ENCODE peak calls at places on chromosomes 3 and 15, in four cellular contexts. One of them, this sample, is unnamed.

GRCh38 chr3:76551739-76552138 is 488.2 kb upstream of the ROBO2 start:
- DNase-seq in mesendoderm: no peak
- DNase-seq in H9: no peak
- DNase-seq in H1: no peak
- DNase-seq in this sample: no peak

GRCh38 chr3:4478226-4478625 is 11.2 kb upstream of the SUMF1 start:
- DNase-seq in mesendoderm: no peak
- DNase-seq in H9: no peak
- DNase-seq in H1: no peak
- DNase-seq in this sample: no peak

GRCh38 chr3:69444980-69445379 is 59.1 kb upstream of the FRMD4B start:
- DNase-seq in mesendoderm: no peak
- DNase-seq in H9: no peak
- DNase-seq in H1: no peak
- DNase-seq in this sample: peak

GRCh38 chr3:172647823-172648222 is 63.0 kb downstream of the NCEH1 start:
- DNase-seq in mesendoderm: no peak
- DNase-seq in H9: no peak
- DNase-seq in H1: no peak
- DNase-seq in this sample: no peak

GRCh38 chr3:168096210-168096795 is 579 bp upstream of the GOLIM4 start:
- DNase-seq in mesendoderm: peak
- DNase-seq in H9: peak
- DNase-seq in H1: no peak
- DNase-seq in this sample: peak

GRCh38 chr3:158683216-158683975 is 10.9 kb upstream of the LXN start:
- DNase-seq in mesendoderm: no peak
- DNase-seq in H9: no peak
- DNase-seq in H1: no peak
- DNase-seq in this sample: peak

GRCh38 chr3:159238646-159239045 is 436.8 kb downstream of the MFSD1 start:
- DNase-seq in mesendoderm: no peak
- DNase-seq in H9: no peak
- DNase-seq in H1: no peak
- DNase-seq in this sample: no peak

GRCh38 chr3:153889905-153890334 is 231.3 kb upstream of the ARHGEF26 start:
- DNase-seq in mesendoderm: no peak
- DNase-seq in H9: no peak
- DNase-seq in H1: no peak
- DNase-seq in this sample: no peak

GRCh38 chr15:75809986-75810750 is 33.1 kb upstream of the UBE2Q2 start:
- DNase-seq in mesendoderm: peak
- DNase-seq in H9: peak
- DNase-seq in H1: peak
- DNase-seq in this sample: no peak

GRCh38 chr15:76235186-76235826 is 76.0 kb downstream of the ETFA start:
- DNase-seq in mesendoderm: peak
- DNase-seq in H9: no peak
- DNase-seq in H1: no peak
- DNase-seq in this sample: peak

GRCh38 chr15:69548771-69549170 is 96.2 kb downstream of the RPLP1 start:
- DNase-seq in mesendoderm: no peak
- DNase-seq in H9: no peak
- DNase-seq in H1: no peak
- DNase-seq in this sample: no peak

GRCh38 chr3:147493666-147494065 is 84.5 kb downstream of the ZIC1 start:
- DNase-seq in mesendoderm: no peak
- DNase-seq in H9: no peak
- DNase-seq in H1: no peak
- DNase-seq in this sample: no peak

GRCh38 chr15:70259030-70259424 is 161.3 kb upstream of the TLE3 start:
- DNase-seq in mesendoderm: peak
- DNase-seq in H9: no peak
- DNase-seq in H1: no peak
- DNase-seq in this sample: peak

GRCh38 chr3:38004415-38005075 is 14.0 kb downstream of the VILL start:
- DNase-seq in mesendoderm: peak
- DNase-seq in H9: peak
- DNase-seq in H1: peak
- DNase-seq in this sample: peak

GRCh38 chr3:173221010-173221409 is 80.0 kb upstream of the SPATA16 start:
- DNase-seq in mesendoderm: peak
- DNase-seq in H9: no peak
- DNase-seq in H1: no peak
- DNase-seq in this sample: no peak

GRCh38 chr15:66226736-66227135 is 26.8 kb downstream of the MEGF11 start:
- DNase-seq in mesendoderm: no peak
- DNase-seq in H9: no peak
- DNase-seq in H1: no peak
- DNase-seq in this sample: no peak

GRCh38 chr15:34795267-34796081 is at the start of gene ACTC1:
- DNase-seq in mesendoderm: peak
- DNase-seq in H9: peak
- DNase-seq in H1: peak
- DNase-seq in this sample: peak

GRCh38 chr3:29324180-29324651 is 43.3 kb downstream of the RBMS3 start:
- DNase-seq in mesendoderm: no peak
- DNase-seq in H9: no peak
- DNase-seq in H1: no peak
- DNase-seq in this sample: peak

GRCh38 chr3:46200211-46200610 is 7.9 kb downstream of the CCR1 start:
- DNase-seq in mesendoderm: no peak
- DNase-seq in H9: no peak
- DNase-seq in H1: no peak
- DNase-seq in this sample: no peak

GRCh38 chr15:67198157-67198754 is 56.2 kb downstream of the AAGAB start:
- DNase-seq in mesendoderm: no peak
- DNase-seq in H9: no peak
- DNase-seq in H1: no peak
- DNase-seq in this sample: no peak

GRCh38 chr3:72698154-72698917 is 149.9 kb downstream of the SHQ1 start:
- DNase-seq in mesendoderm: peak
- DNase-seq in H9: peak
- DNase-seq in H1: no peak
- DNase-seq in this sample: no peak

GRCh38 chr15:99683000-99683670 is 50.1 kb downstream of the LYSMD4 start:
- DNase-seq in mesendoderm: no peak
- DNase-seq in H9: no peak
- DNase-seq in H1: no peak
- DNase-seq in this sample: peak

GRCh38 chr15:78419331-78419730 is 18.7 kb upstream of the IREB2 start:
- DNase-seq in mesendoderm: no peak
- DNase-seq in H9: no peak
- DNase-seq in H1: no peak
- DNase-seq in this sample: no peak
- H3K56ac ChIP-seq in mesendoderm: no peak
- H3K56ac ChIP-seq in H9: no peak
- H3K56ac ChIP-seq in H1: no peak
- H3K56ac ChIP-seq in this sample: no peak

GRCh38 chr15:91140561-91140960 is 40.5 kb downstream of the SV2B start:
- DNase-seq in mesendoderm: peak
- DNase-seq in H9: no peak
- DNase-seq in H1: no peak
- DNase-seq in this sample: no peak

GRCh38 chr15:91135201-91136130 is 35.4 kb downstream of the SV2B start:
- DNase-seq in mesendoderm: no peak
- DNase-seq in H9: no peak
- DNase-seq in H1: no peak
- DNase-seq in this sample: no peak

GRCh38 chr15:91133511-91133910 is 33.5 kb downstream of the SV2B start:
- DNase-seq in mesendoderm: peak
- DNase-seq in H9: peak
- DNase-seq in H1: no peak
- DNase-seq in this sample: no peak

GRCh38 chr15:91132079-91132478 is 32.0 kb downstream of the SV2B start:
- DNase-seq in mesendoderm: no peak
- DNase-seq in H9: no peak
- DNase-seq in H1: no peak
- DNase-seq in this sample: no peak

DNA sequence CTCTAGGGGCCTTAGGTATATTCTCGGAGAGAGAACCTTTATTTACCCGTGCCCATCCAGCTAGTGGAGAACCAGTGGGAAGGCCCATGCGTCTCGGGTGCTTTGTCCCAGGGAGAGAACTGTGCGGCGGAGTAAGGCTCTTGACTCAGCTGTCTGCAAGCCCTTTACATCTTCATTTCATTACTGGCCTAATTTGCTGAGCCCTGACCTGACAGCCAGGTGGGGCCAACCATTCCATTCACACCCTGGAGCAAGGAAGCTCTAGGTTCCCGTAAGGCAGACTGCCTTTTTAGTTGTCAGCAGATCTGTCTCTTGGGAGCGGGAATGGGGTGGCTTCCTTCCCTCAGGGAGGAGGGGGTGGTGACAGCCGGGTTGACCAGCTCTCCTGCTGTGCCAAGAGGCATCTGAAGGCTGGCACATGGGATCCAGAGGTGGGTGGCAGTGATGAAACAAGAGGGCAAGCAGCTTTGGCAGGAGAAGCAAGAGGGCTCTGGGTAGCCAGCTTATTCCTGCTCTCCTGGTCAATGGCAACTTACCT is 36.4 kb downstream of the SV2B start:
- DNase-seq in mesendoderm: no peak
- DNase-seq in H9: no peak
- DNase-seq in H1: no peak
- DNase-seq in this sample: no peak
- H3K4me2 ChIP-seq in mesendoderm: no peak
- H3K4me2 ChIP-seq in H9: no peak
- H3K4me2 ChIP-seq in H1: no peak
- H3K4me2 ChIP-seq in this sample: no peak

GRCh38 chr3:178680489-178680888 is 144.3 kb downstream of the KCNMB2 start:
- DNase-seq in mesendoderm: no peak
- DNase-seq in H9: no peak
- DNase-seq in H1: no peak
- DNase-seq in this sample: no peak

GRCh38 chr3:178676942-178677606 is 140.8 kb downstream of the KCNMB2 start:
- DNase-seq in mesendoderm: no peak
- DNase-seq in H9: no peak
- DNase-seq in H1: no peak
- DNase-seq in this sample: no peak

GRCh38 chr3:178676077-178676476 is 139.8 kb downstream of the KCNMB2 start:
- DNase-seq in mesendoderm: no peak
- DNase-seq in H9: no peak
- DNase-seq in H1: no peak
- DNase-seq in this sample: no peak

GRCh38 chr3:178680037-178680436 is 143.8 kb downstream of the KCNMB2 start:
- DNase-seq in mesendoderm: no peak
- DNase-seq in H9: no peak
- DNase-seq in H1: no peak
- DNase-seq in this sample: no peak

DNA sequence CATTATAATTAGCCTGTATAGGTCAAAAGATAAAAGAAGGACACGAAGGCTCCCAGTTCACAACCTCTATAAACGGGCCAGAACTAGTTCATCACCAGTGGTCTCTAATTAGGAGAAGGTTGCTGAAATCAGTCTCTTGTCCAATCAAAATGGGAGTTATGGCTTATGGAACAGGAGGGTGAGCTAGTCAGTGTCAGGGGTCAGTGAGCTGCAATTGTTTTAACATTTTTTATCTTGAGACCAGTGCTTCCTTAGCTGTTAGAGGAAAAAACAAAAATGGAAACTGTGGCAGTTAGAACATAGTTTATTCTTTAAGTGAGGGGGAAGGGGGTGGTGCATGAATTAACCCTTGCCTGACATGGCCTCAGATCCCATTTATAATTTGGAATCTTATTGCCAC is 141.7 kb downstream of the KCNMB2 start:
- DNase-seq in mesendoderm: no peak
- DNase-seq in H9: no peak
- DNase-seq in H1: no peak
- DNase-seq in this sample: no peak
- H3K56ac ChIP-seq in mesendoderm: no peak
- H3K56ac ChIP-seq in H9: no peak
- H3K56ac ChIP-seq in H1: no peak
- H3K56ac ChIP-seq in this sample: no peak

DNA sequence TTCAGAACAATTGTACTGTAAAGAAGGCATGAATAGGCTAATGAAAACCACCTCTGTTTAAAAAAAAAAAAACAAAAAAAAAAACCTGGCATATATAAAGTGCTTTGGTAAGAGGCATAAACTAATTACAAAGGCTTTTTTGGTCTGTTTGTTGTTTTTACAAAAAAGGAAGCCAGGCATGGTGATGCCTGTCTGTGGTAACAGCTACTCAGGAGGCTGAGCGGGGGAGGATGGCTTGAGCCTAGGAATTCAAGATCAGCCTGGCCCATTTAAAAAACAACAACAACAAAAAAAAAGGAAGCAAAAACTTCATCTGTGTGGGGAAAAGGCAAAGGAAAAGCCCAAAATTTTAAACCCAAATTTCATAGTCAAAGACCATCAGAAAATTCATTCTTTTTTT is 47.0 kb downstream of the OSBPL10 start:
- DNase-seq in mesendoderm: peak
- DNase-seq in H9: no peak
- DNase-seq in H1: no peak
- DNase-seq in this sample: no peak
- H3K4me2 ChIP-seq in mesendoderm: no peak
- H3K4me2 ChIP-seq in H9: no peak
- H3K4me2 ChIP-seq in H1: no peak
- H3K4me2 ChIP-seq in this sample: no peak

GRCh38 chr3:157406376-157406775 is 30.3 kb upstream of the PTX3 start:
- DNase-seq in mesendoderm: no peak
- DNase-seq in H9: no peak
- DNase-seq in H1: no peak
- DNase-seq in this sample: no peak

GRCh38 chr3:157408499-157409149 is 28.0 kb upstream of the PTX3 start:
- DNase-seq in mesendoderm: no peak
- DNase-seq in H9: no peak
- DNase-seq in H1: no peak
- DNase-seq in this sample: no peak

GRCh38 chr3:157407769-157408168 is 28.9 kb upstream of the PTX3 start:
- DNase-seq in mesendoderm: no peak
- DNase-seq in H9: no peak
- DNase-seq in H1: no peak
- DNase-seq in this sample: peak

GRCh38 chr3:157412323-157412845 is 24.3 kb upstream of the PTX3 start:
- DNase-seq in mesendoderm: no peak
- DNase-seq in H9: no peak
- DNase-seq in H1: no peak
- DNase-seq in this sample: no peak

GRCh38 chr3:157410945-157411344 is 25.7 kb upstream of the PTX3 start:
- DNase-seq in mesendoderm: peak
- DNase-seq in H9: no peak
- DNase-seq in H1: no peak
- DNase-seq in this sample: no peak
- H3K56ac ChIP-seq in mesendoderm: no peak
- H3K56ac ChIP-seq in H9: no peak
- H3K56ac ChIP-seq in H1: no peak
- H3K56ac ChIP-seq in this sample: no peak

DNA sequence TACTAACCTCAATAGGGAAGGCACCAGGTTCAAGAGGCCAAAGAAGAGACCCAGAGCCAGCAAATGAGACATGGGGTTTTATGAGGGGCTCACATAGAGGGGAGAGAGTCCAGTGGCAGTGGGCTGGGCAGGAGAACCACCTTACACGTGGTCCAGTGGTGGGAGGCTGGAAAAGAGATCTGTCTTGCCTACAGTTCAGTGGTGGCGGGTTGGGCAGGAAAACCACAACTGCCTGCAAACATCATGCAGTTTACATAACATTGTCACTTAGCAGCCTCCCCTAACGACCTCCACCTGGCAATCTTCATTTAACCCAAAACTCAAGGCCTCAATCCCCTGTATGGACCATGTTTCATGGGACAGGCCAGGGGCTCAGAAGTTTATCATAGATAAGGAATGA is 29.1 kb downstream of the CRYGS start:
- DNase-seq in mesendoderm: no peak
- DNase-seq in H9: no peak
- DNase-seq in H1: no peak
- DNase-seq in this sample: no peak
- H3K4me2 ChIP-seq in mesendoderm: no peak
- H3K4me2 ChIP-seq in H9: no peak
- H3K4me2 ChIP-seq in H1: no peak
- H3K4me2 ChIP-seq in this sample: no peak